ENCODE peak calls at places on chromosomes 5 and 9, in four cellular contexts. E is cardiac fibroblast, P is tibial nerve, K is heart left ventricle. W is an unnamed sample.

GRCh38 chr5:136308396-136308795 is 56.9 kb downstream of the TRPC7 start:
- DNase-seq in P (no peak), E (no peak), K (no peak), W (peak; percentile 34)

GRCh38 chr5:143208781-143209510 is 194.5 kb downstream of the NR3C1 start:
- DNase-seq in K (no peak), E (no peak), P (no peak), W (no peak)

GRCh38 chr5:163760498-163760897 is 255.1 kb downstream of the MAT2B start:
- DNase-seq in P (no peak), K (no peak), E (peak; percentile 99), W (no peak)

GRCh38 chr9:38075272-38075671 is 6.2 kb upstream of the SHB start:
- DNase-seq in P (no peak), K (no peak), E (no peak), W (peak; percentile 82)

GRCh38 chr9:126337690-126338426 is 11.2 kb downstream of the MVB12B start:
- DNase-seq in K (no peak), P (no peak), E (no peak), W (no peak)

GRCh38 chr5:179486596-179487051 is 63.7 kb upstream of the RUFY1 start:
- DNase-seq in P (no peak), E (peak; percentile 30), K (no peak), W (no peak)

GRCh38 chr5:161167001-161167765 is 315.2 kb upstream of the ATP10B start:
- DNase-seq in P (no peak), E (no peak), K (no peak), W (no peak)

GRCh38 chr9:111598730-111599091 is 736 bp downstream of the PTGR1 start:
- DNase-seq in P (peak; percentile 28), E (peak; percentile 74), K (peak; percentile 39), W (peak; percentile 23)

GRCh38 chr5:38796000-38796738 is 49.6 kb upstream of the OSMR start:
- DNase-seq in E (peak; percentile 51), K (peak; percentile 37), P (peak; percentile 74), W (peak; percentile 80)

GRCh38 chr5:111720333-111720890 is 36.6 kb downstream of the NREP start:
- DNase-seq in K (no peak), P (no peak), E (no peak), W (no peak)

GRCh38 chr5:148735301-148735700 is 81.0 kb upstream of the HTR4 start:
- DNase-seq in P (no peak), K (no peak), E (no peak), W (no peak)

GRCh38 chr5:148733601-148734438 is 79.5 kb upstream of the HTR4 start:
- DNase-seq in P (peak; percentile 98), E (peak; percentile 90), K (peak; percentile 73), W (peak; percentile 87)

GRCh38 chr5:148730955-148731898 is 76.9 kb upstream of the HTR4 start:
- DNase-seq in E (peak; percentile 93), P (peak; percentile 83), K (peak; percentile 65), W (peak; percentile 71)

GRCh38 chr5:148732692-148733091 is 78.4 kb upstream of the HTR4 start:
- DNase-seq in P (no peak), K (no peak), E (no peak), W (no peak)

GRCh38 chr5:148734518-148734917 is 80.2 kb upstream of the HTR4 start:
- DNase-seq in P (no peak), K (no peak), E (no peak), W (no peak)
- TF ChIP-seq CTCF in P (no peak), K (no peak), E (no peak), W (no peak)

DNA sequence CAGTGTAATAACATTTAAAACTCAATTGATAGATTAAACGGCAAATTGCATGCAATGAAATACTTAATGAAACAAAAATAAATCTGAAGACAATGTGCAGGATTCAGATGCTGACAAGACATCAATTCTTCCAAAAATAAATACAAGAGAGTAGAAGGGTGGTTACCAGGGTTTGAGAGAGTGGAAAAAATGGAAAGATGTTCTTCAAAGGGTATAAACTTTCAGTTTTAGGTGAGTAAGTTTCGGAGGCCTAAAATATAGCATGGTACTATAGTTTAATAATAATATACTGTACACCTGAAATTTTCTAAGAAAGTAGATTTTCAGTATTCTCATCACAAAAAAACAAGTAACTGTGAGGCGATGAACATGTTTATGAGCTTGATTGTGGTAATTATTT is 48.2 kb upstream of the RASEF start:
- DNase-seq in P (no peak), K (no peak), E (no peak), W (no peak)
- H3K4me3 ChIP-seq in P (no peak overlapping the region), K (no peak overlapping the region), E (no peak overlapping the region), W (no peak overlapping the region)

DNA sequence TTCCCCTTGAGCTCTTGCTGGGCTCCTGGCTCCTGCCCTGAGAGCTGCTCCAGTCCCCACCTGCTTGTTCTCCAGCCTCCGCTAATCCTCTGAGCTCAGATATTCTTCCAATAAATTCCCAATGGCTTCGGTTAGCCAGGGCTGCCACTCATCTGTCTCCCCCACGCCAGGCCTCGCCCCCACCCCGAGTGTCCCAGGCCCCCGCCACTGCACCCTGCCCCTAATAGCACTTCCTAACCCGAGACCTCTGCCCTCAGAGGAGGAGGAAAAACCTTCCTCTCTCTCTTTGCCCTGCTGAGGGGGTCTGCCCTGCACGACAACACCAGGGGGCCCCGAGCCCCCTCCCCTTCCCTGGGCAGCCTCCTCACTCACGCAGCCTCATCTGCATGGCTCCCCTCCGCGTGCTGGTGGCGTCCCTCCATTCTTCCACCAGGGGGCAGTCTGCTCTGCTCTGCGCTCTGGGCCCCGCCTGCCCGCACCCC is 5.4 kb upstream of the LCN15 start:
- DNase-seq in P (no peak), E (peak; percentile 15), K (no peak), W (no peak)
- TF ChIP-seq CTCF in P (peak; percentile 41), E (peak; percentile 57), K (peak; percentile 46), W (no peak)

GRCh38 chr5:4196744-4197646 is 601.4 kb downstream of the IRX1 start:
- DNase-seq in K (peak; percentile 49), E (no peak), P (no peak), W (no peak)

GRCh38 chr5:4199461-4199860 is 603.8 kb downstream of the IRX1 start:
- DNase-seq in P (no peak), K (no peak), E (no peak), W (no peak)

GRCh38 chr5:4203146-4203545 is 607.5 kb downstream of the IRX1 start:
- DNase-seq in E (no peak), P (no peak), K (no peak), W (no peak)

GRCh38 chr5:4198461-4198860 is 602.8 kb downstream of the IRX1 start:
- DNase-seq in K (no peak), E (no peak), P (no peak), W (no peak)

DNA sequence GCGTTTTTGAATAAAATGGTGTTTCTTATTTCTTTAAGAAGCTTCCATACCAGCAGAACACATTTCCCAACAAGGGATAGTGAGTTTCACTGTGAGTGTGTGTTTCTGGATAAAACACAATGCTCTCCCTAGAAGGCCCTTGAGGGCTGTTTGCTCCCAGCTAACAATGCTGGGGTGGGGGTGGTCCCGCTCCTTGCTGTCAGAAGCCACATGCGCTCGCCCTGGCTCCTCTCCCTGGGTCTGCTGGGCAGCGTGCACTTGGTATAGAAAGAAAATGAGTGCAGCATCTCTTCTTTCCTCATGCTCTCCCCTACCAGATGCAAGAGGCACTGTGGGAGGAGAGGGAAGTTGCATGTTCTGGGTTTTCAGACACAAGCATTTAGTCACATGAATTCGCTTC is 603.4 kb downstream of the IRX1 start:
- DNase-seq in P (no peak), K (no peak), E (no peak), W (no peak)
- H3K4me3 ChIP-seq in P (no peak overlapping the region), K (no peak overlapping the region), E (no peak overlapping the region), W (no peak overlapping the region)

DNA sequence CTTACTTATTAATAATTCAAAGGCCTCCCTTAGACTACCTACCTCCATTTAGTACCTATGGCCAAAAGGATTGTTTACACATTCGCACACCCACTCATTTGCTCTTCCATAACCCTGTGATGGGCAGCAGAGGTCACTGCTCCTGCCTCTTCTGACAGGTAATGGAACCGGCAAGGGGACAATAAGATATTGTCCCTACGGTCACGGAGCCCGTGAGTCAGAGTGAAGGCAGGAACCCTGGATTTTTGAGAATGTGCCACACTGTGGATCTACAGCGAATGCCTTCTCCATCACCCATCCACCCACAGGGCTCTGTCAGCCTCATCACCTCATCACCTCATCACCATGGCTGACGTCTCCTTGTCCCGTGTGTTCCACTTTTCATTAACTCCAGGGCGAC is 132.3 kb downstream of the MYO10 start:
- DNase-seq in P (no peak), K (no peak), E (no peak), W (no peak)
- TF ChIP-seq CTCF in P (no peak), K (no peak), E (no peak), W (no peak)

DNA sequence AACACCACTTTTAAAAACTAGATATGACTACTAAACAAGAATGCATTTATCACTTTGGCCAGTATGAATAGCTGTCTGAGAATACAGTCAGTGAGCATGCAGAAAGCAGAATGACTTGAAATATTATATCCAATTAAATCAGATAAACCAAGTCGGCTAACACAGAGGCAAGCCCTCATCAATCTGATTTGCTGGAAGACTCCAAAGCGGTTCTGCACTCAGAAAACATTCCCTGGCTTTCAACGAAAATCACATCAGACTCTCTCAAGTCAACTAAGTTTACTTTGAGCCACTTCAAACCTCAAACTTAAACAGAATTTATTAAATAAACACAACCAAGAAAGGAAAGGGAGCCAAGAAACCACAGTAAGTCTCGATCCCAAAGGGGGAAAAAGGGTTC is 1.4 kb downstream of the MYO10 start:
- DNase-seq in K (no peak), P (no peak), E (peak; percentile 51), W (no peak)
- H3K4me3 ChIP-seq in K (peak overlapping the region; percentile 60), P (peak overlapping the region; percentile 65), E (peak overlapping the region; percentile 86), W (peak overlapping the region; percentile 82)

DNA sequence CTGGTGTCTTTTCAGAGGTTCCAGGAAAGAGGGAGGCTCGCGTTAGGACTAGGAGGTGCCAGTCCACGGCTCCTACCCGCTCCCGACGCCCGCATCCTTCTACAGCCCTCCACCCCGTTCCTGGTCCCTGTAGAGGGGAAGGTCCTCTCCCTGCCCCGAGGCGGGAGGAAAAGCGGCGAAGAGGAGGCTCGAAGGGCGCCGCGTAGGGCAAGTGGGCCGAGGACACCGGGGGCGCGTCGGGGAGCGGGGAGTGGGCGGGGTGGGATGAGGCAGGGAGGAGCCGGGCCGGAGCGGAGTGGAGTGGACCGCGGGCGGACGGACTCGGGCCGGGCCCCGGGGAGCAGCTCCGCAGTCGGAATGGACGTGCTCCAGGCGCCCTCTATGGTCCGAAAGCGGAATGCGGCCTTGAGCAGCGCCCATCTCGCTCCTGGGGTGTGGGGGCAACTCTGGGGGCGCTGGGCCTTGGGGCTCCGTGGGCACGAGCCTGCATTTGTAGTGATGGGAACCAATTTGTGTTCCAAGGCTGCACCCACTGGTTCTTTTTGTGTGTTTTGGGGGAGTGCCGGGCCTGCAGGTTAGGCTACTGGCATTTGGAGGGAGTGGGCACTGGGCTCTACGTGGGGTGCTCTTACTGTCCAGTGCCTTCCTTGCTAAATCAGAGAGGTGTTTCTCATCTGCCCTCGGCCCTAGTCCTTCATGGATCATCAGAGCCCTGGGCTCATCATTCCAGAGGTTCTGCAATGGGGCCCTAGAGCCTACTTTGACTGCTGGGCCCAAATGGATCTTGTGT is 7.3 kb downstream of the IRX1 start:
- DNase-seq in K (peak; percentile 55), E (peak; percentile 17), P (no peak), W (no peak)
- TF ChIP-seq CTCF in K (peak; percentile 68), E (peak; percentile 49), P (peak; percentile 56), W (no peak)

W was measured in lower leg skin.